ENCODE peak calls at places on chromosomes 7 and 10, in five cellular contexts. One of them, this sample, is unnamed.

GRCh38 chr7:70208236-70209063 is 610.2 kb downstream of the AUTS2 start:
- DNase-seq in renal cortical epithelial cell: no peak
- DNase-seq in naive thymus-derived CD4-positive, alpha-beta T cell: no peak
- DNase-seq in non-pigmented ciliary epithelial cell: no peak
- DNase-seq in NCI-H1417: no peak
- DNase-seq in this sample: no peak

GRCh38 chr10:79292789-79293746 is 54.2 kb upstream of the PPIF start:
- DNase-seq in renal cortical epithelial cell: no peak
- DNase-seq in naive thymus-derived CD4-positive, alpha-beta T cell: no peak
- DNase-seq in non-pigmented ciliary epithelial cell: no peak
- DNase-seq in NCI-H1417: peak
- DNase-seq in this sample: no peak

GRCh38 chr7:128911441-128912031 is 1.0 kb upstream of the KCP start:
- DNase-seq in renal cortical epithelial cell: peak
- DNase-seq in naive thymus-derived CD4-positive, alpha-beta T cell: no peak
- DNase-seq in non-pigmented ciliary epithelial cell: no peak
- DNase-seq in NCI-H1417: no peak
- DNase-seq in this sample: peak

GRCh38 chr7:65475734-65476319 is 102.2 kb downstream of the ZNF92 start:
- DNase-seq in renal cortical epithelial cell: peak
- DNase-seq in naive thymus-derived CD4-positive, alpha-beta T cell: no peak
- DNase-seq in non-pigmented ciliary epithelial cell: no peak
- DNase-seq in NCI-H1417: no peak
- DNase-seq in this sample: no peak

GRCh38 chr10:45545150-45545549 is 127.4 kb downstream of the ZFAND4 start:
- DNase-seq in renal cortical epithelial cell: no peak
- DNase-seq in naive thymus-derived CD4-positive, alpha-beta T cell: no peak
- DNase-seq in non-pigmented ciliary epithelial cell: no peak
- DNase-seq in NCI-H1417: no peak
- DNase-seq in this sample: no peak

GRCh38 chr10:30583778-30584415 is 45.7 kb downstream of the LYZL2 start:
- DNase-seq in renal cortical epithelial cell: peak
- DNase-seq in naive thymus-derived CD4-positive, alpha-beta T cell: no peak
- DNase-seq in non-pigmented ciliary epithelial cell: peak
- DNase-seq in NCI-H1417: no peak
- DNase-seq in this sample: peak

GRCh38 chr10:99533496-99534455 is 1.0 kb downstream of the NKX2-3 start:
- DNase-seq in renal cortical epithelial cell: no peak
- DNase-seq in naive thymus-derived CD4-positive, alpha-beta T cell: no peak
- DNase-seq in non-pigmented ciliary epithelial cell: no peak
- DNase-seq in NCI-H1417: no peak
- DNase-seq in this sample: no peak

GRCh38 chr7:151940048-151940845 is 16.0 kb upstream of the GALNTL5 start:
- DNase-seq in renal cortical epithelial cell: no peak
- DNase-seq in naive thymus-derived CD4-positive, alpha-beta T cell: no peak
- DNase-seq in non-pigmented ciliary epithelial cell: peak
- DNase-seq in NCI-H1417: no peak
- DNase-seq in this sample: no peak

GRCh38 chr10:3623746-3624145 is 161.3 kb downstream of the KLF6 start:
- DNase-seq in renal cortical epithelial cell: peak
- DNase-seq in naive thymus-derived CD4-positive, alpha-beta T cell: no peak
- DNase-seq in non-pigmented ciliary epithelial cell: no peak
- DNase-seq in NCI-H1417: no peak
- DNase-seq in this sample: peak

GRCh38 chr10:116312091-116312490 is 12.2 kb upstream of the CCDC172 start:
- DNase-seq in renal cortical epithelial cell: peak
- DNase-seq in naive thymus-derived CD4-positive, alpha-beta T cell: no peak
- DNase-seq in non-pigmented ciliary epithelial cell: no peak
- DNase-seq in NCI-H1417: no peak
- DNase-seq in this sample: no peak

GRCh38 chr10:6117711-6118110 is 28.9 kb downstream of the RBM17 start:
- DNase-seq in renal cortical epithelial cell: no peak
- DNase-seq in naive thymus-derived CD4-positive, alpha-beta T cell: no peak
- DNase-seq in non-pigmented ciliary epithelial cell: no peak
- DNase-seq in NCI-H1417: no peak
- DNase-seq in this sample: peak

GRCh38 chr10:44316187-44316921 is 68.5 kb downstream of the CXCL12 start:
- DNase-seq in renal cortical epithelial cell: no peak
- DNase-seq in naive thymus-derived CD4-positive, alpha-beta T cell: no peak
- DNase-seq in non-pigmented ciliary epithelial cell: no peak
- DNase-seq in NCI-H1417: no peak
- DNase-seq in this sample: peak

GRCh38 chr7:118575393-118575948 is 351.0 kb downstream of the ANKRD7 start:
- DNase-seq in renal cortical epithelial cell: no peak
- DNase-seq in naive thymus-derived CD4-positive, alpha-beta T cell: no peak
- DNase-seq in non-pigmented ciliary epithelial cell: no peak
- DNase-seq in NCI-H1417: no peak
- DNase-seq in this sample: no peak

GRCh38 chr7:18352339-18353255 is 143.0 kb upstream of the HDAC9 start:
- DNase-seq in renal cortical epithelial cell: peak
- DNase-seq in naive thymus-derived CD4-positive, alpha-beta T cell: no peak
- DNase-seq in non-pigmented ciliary epithelial cell: peak
- DNase-seq in NCI-H1417: peak
- DNase-seq in this sample: peak

This sample was measured in T47D.